ENCODE peak calls at places on chromosomes 3 and 15, in seven cellular contexts. Z is thoracic aorta, Y is IMR-90, W is AG10803, U is epithelial cell of esophagus, N is cardiac muscle cell, H is tibial artery. G is an unnamed sample.

GRCh38 chr15:58229297-58229768 is 91.2 kb downstream of the AQP9 start:
- DNase-seq in H (no peak), N (peak; percentile 32), Y (peak; percentile 21), W (peak; percentile 38), U (peak; percentile 43), Z (no peak), G (no peak)

GRCh38 chr15:48794697-48795134 is 16.2 kb downstream of the CEP152 start:
- DNase-seq in Z (no peak), H (no peak), N (no peak), U (peak; percentile 54), Y (peak; percentile 17), W (peak; percentile 47), G (peak; percentile 52)

GRCh38 chr3:76753599-76753998 is 286.3 kb upstream of the ROBO2 start:
- DNase-seq in W (no peak), U (peak; percentile 0), Z (no peak), H (no peak), N (peak; percentile 16), Y (peak; percentile 0), G (no peak)

GRCh38 chr3:153756816-153757215 is 364.4 kb upstream of the ARHGEF26 start:
- DNase-seq in W (peak; percentile 34), Z (no peak), N (no peak), Y (no peak), H (no peak), U (peak; percentile 83), G (no peak)

GRCh38 chr15:78457101-78457500 is 19.1 kb downstream of the IREB2 start:
- DNase-seq in H (no peak), W (peak; percentile 86), U (no peak), Z (no peak), Y (peak; percentile 69), N (no peak), G (no peak)

GRCh38 chr15:31391687-31392671 is 65.3 kb downstream of the KLF13 start:
- DNase-seq in H (peak; percentile 93), U (peak; percentile 50), Z (peak; percentile 70), N (peak; percentile 75), Y (peak; percentile 62), W (peak; percentile 81), G (peak; percentile 88)

GRCh38 chr15:59632714-59633113 is 21.1 kb downstream of the GCNT3 start:
- DNase-seq in U (peak; percentile 23), Z (no peak), N (peak; percentile 58), W (no peak), Y (no peak), H (no peak), G (no peak)

GRCh38 chr15:33244471-33244870 is 50.0 kb upstream of the FMN1 start:
- DNase-seq in Z (no peak), W (no peak), Y (no peak), H (no peak), N (no peak), U (no peak), G (no peak)

GRCh38 chr3:43727930-43728329 is 37.2 kb downstream of the ABHD5 start:
- DNase-seq in H (no peak), U (no peak), Y (peak; percentile 53), N (no peak), W (peak; percentile 32), Z (no peak), G (no peak)

GRCh38 chr15:56059716-56060115 is 66.3 kb upstream of the NEDD4 start:
- DNase-seq in Z (no peak), N (no peak), U (no peak), W (no peak), Y (no peak), H (no peak), G (no peak)

GRCh38 chr15:89936051-89936792 is 23.5 kb upstream of the ARPIN start:
- DNase-seq in Z (no peak), U (no peak), W (no peak), Y (no peak), H (no peak), N (no peak), G (no peak)

GRCh38 chr15:73873889-73874511 is 636 bp downstream of the TBC1D21 start:
- DNase-seq in Z (no peak), U (peak; percentile 67), W (peak; percentile 58), Y (peak; percentile 68), H (no peak), N (peak; percentile 63), G (peak; percentile 60)

GRCh38 chr3:4343258-4343657 is 40.1 kb downstream of the SETMAR start:
- DNase-seq in U (peak; percentile 17), Z (no peak), W (peak; percentile 80), N (no peak), Y (peak; percentile 67), H (no peak), G (no peak)

GRCh38 chr3:5010706-5011554 is 31.7 kb downstream of the BHLHE40 start:
- DNase-seq in Z (no peak), N (no peak), U (no peak), Y (peak; percentile 39), W (peak; percentile 78), H (no peak), G (no peak)

GRCh38 chr15:99326235-99326634 is 75.0 kb downstream of the LRRC28 start:
- DNase-seq in Z (no peak), U (peak; percentile 79), Y (no peak), H (no peak), W (no peak), N (no peak), G (no peak)

GRCh38 chr3:163476179-163476578 is 1602.1 kb downstream of the SI start:
- DNase-seq in W (no peak), Z (no peak), U (peak; percentile 16), N (peak; percentile 25), H (no peak), Y (no peak), G (no peak)

GRCh38 chr15:27783668-27784067 is 315.4 kb downstream of the OCA2 start:
- DNase-seq in W (peak; percentile 20), U (no peak), Y (no peak), N (no peak), Z (no peak), H (no peak), G (no peak)

GRCh38 chr15:87099916-87100315 is 1020.2 kb downstream of the AGBL1 start:
- DNase-seq in H (no peak), Y (no peak), N (no peak), W (no peak), U (peak; percentile 68), Z (no peak), G (no peak)

GRCh38 chr3:12964713-12965612 is 108.3 kb downstream of the IQSEC1 start:
- DNase-seq in Z (no peak), W (no peak), U (no peak), Y (no peak), H (no peak), N (no peak), G (no peak)

GRCh38 chr15:80660114-80660513 is 35.0 kb upstream of the ABHD17C start:
- DNase-seq in N (peak; percentile 31), H (no peak), Y (peak; percentile 41), W (peak; percentile 29), Z (no peak), U (peak; percentile 81), G (no peak)

DNA sequence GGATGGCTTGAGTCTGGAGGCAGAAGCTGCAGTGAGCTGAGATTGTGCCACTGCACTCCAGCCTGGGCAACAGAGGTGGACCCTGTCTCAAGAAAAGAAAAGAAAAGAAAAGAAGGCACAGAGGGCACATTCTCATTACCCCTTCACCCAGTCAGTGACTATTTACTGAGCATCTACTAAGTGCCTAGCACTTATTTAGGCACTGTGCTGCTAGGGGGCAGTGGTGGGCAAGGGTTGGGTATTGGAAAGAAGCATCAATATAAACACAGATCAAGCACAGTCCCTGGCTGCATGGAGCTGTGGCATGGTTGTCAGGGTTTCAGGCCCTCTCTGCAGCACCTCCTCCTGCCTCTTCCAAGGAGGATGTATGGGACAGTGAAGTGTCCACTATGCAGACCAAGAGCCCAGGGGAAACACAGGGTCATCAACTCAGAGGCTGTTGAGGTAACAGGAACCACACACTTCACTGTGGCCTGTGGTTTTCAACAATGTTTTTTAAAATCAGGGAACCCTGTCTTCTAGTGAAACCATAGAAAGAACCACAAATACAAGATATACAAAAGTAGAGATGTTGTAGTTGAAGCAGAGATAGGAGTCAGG is 138.5 kb downstream of the RAB11A start:
- DNase-seq in Z (no peak), W (no peak), H (no peak), N (no peak), Y (no peak), U (no peak), G (no peak)
- TF ChIP-seq CTCF in Z (no peak), W (no peak), H (no peak), N (no peak), Y (no peak), U (no peak), G (peak; percentile 27)

GRCh38 chr3:9806137-9806536 is 3.9 kb upstream of the TTLL3 start:
- DNase-seq in H (no peak), Z (no peak), W (no peak), N (no peak), Y (no peak), U (no peak), G (no peak)

GRCh38 chr3:9795212-9795611 is 2.3 kb downstream of the ARPC4 start:
- DNase-seq in Y (no peak), U (no peak), H (no peak), W (no peak), Z (no peak), N (no peak), G (no peak)

GRCh38 chr3:9797196-9797945 is 4.5 kb downstream of the ARPC4 start:
- DNase-seq in H (no peak), Y (no peak), U (no peak), W (no peak), N (no peak), Z (no peak), G (no peak)

GRCh38 chr3:9803494-9803893 is 6.6 kb upstream of the TTLL3 start:
- DNase-seq in U (no peak), N (no peak), H (no peak), Z (no peak), W (no peak), Y (no peak), G (no peak)

DNA sequence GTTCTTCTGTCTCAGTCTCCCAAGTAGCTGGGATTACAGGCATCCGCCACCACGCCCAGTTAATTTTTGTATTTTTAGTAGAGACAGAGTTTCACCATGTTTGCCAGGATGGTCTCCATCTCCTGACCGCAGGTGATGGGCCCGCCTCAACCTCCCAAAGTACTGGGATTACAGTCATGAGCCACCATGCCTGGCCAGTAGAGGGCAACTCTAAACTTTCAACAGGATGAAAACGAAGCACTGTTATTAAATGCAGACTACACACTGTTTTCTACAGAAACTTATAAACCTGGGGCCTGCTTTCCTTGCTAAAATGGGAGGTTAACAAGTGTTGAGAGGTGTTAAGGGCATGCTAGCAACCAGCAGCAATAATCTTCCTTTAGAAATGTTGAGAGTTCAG is 7.6 kb downstream of the ARPC4 start:
- DNase-seq in Y (no peak), Z (no peak), H (no peak), N (no peak), W (no peak), U (no peak), G (no peak)
- TF ChIP-seq CTCF in Y (peak; percentile 18), Z (no peak), H (no peak), N (peak; percentile 30), W (peak; percentile 19), U (peak; percentile 29), G (peak; percentile 4)

GRCh38 chr3:119420196-119420595 is 43.2 kb downstream of the TMEM39A start:
- DNase-seq in W (no peak), N (no peak), H (no peak), Y (no peak), U (no peak), Z (no peak), G (no peak)
- TF ChIP-seq CTCF in W (peak; percentile 3), N (peak; percentile 6), H (no peak), Y (no peak), U (no peak), Z (no peak), G (peak; percentile 21)

DNA sequence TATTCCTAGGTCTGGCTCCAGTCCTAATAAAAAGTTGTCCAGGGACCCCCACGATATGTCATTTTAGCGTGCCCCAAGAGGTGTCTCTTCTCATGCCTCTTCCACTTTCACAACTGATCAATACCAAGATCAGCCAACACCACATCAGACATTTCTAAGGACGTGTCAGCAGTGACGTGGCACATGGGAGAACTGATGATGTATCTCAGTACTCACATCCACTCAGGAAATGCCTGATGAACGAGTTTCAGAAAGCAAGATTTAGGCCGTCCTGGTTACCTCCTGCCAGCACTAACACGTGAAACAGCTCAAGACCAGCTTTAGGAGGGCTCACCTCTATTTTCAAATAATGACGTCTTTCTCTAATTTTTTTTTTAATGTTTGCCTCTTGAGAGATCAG is 19.6 kb downstream of the VGLL4 start:
- DNase-seq in W (no peak), H (no peak), U (peak; percentile 72), Z (no peak), Y (peak; percentile 61), N (no peak), G (peak; percentile 43)
- TF ChIP-seq CTCF in W (no peak), H (no peak), U (no peak), Z (no peak), Y (no peak), N (no peak), G (no peak)

G was measured in GM13977.